ENCODE peak calls at places on chromosomes 2 and 18, in nine cellular contexts. D, C, J, V, M, A, G, B and Y are unnamed samples.

GRCh38 chr2:3523551-3524041 is 4.3 kb upstream of the ADI1 start:
- DNase-seq in C (peak), J (peak), A (no peak), M (no peak), D (no peak), B (no peak), V (no peak), G (no peak), Y (no peak)

GRCh38 chr2:159744363-159744762 is 32.1 kb downstream of the MARCHF7 start:
- DNase-seq in B (no peak), A (no peak), V (peak), C (peak), J (no peak), G (no peak), D (no peak), M (no peak), Y (no peak)

GRCh38 chr18:78208052-78208451 is 771.6 kb upstream of the SALL3 start:
- DNase-seq in V (no peak), A (no peak), M (no peak), J (no peak), B (no peak), G (no peak), C (no peak), D (no peak), Y (no peak)

GRCh38 chr2:177147093-177147694 is 65.4 kb upstream of the HNRNPA3 start:
- DNase-seq in D (peak), G (no peak), J (peak), A (peak), C (peak), V (peak), M (peak), B (peak), Y (peak)

GRCh38 chr2:179222076-179222475 is 42.6 kb downstream of the SESTD1 start:
- DNase-seq in C (no peak), V (no peak), M (no peak), G (no peak), B (no peak), J (no peak), A (no peak), D (no peak), Y (no peak)

GRCh38 chr18:43970656-43971055 is 693.4 kb upstream of the SYT4 start:
- DNase-seq in B (no peak), C (no peak), J (peak), A (no peak), D (no peak), M (no peak), G (no peak), V (no peak), Y (peak)

GRCh38 chr18:8747440-8747937 is 42.1 kb downstream of the MTCL1 start:
- DNase-seq in B (no peak), M (no peak), A (no peak), C (peak), G (no peak), D (no peak), J (peak), V (no peak), Y (peak)

GRCh38 chr2:44548221-44549098 is 186.7 kb downstream of the CAMKMT start:
- DNase-seq in A (no peak), C (no peak), V (no peak), B (no peak), D (no peak), J (peak), M (no peak), G (no peak), Y (no peak)

GRCh38 chr18:44852818-44853217 is 172.1 kb downstream of the SETBP1 start:
- DNase-seq in G (no peak), B (peak), J (peak), M (no peak), V (no peak), C (no peak), A (no peak), D (no peak), Y (no peak)

GRCh38 chr18:49371786-49372185 is 88.7 kb downstream of the DYM start:
- DNase-seq in J (no peak), D (no peak), C (no peak), B (no peak), A (no peak), M (no peak), V (no peak), G (no peak), Y (peak)

GRCh38 chr18:10076502-10077030 is 162.8 kb downstream of the VAPA start:
- DNase-seq in M (no peak), A (no peak), B (no peak), C (no peak), D (no peak), V (no peak), G (peak), J (no peak), Y (no peak)

GRCh38 chr2:25251461-25252273 is 83.3 kb upstream of the POMC start:
- DNase-seq in V (peak), M (peak), G (peak), D (peak), A (peak), J (peak), C (peak), B (no peak), Y (no peak)

GRCh38 chr2:108909275-108909823 is 79.7 kb downstream of the EDAR start:
- DNase-seq in D (no peak), G (no peak), V (no peak), J (no peak), C (no peak), M (no peak), A (no peak), B (no peak), Y (no peak)

GRCh38 chr18:62621546-62621945 is 93.8 kb upstream of the PHLPP1 start:
- DNase-seq in J (no peak), A (no peak), D (no peak), V (no peak), C (peak), B (no peak), G (no peak), M (no peak), Y (no peak)

GRCh38 chr18:34709631-34710429 is at the start of gene DTNA:
- DNase-seq in G (no peak), J (peak), D (no peak), A (no peak), B (no peak), C (peak), M (no peak), V (no peak), Y (peak)

GRCh38 chr2:105384216-105384615 is 14.6 kb downstream of the FHL2 start:
- DNase-seq in B (no peak), A (no peak), G (no peak), V (no peak), M (no peak), J (no peak), D (no peak), C (no peak), Y (no peak)

GRCh38 chr2:48483506-48483905 is 46.4 kb upstream of the STON1 start:
- DNase-seq in V (no peak), C (no peak), B (no peak), J (peak), G (no peak), M (no peak), A (no peak), D (no peak), Y (no peak)

GRCh38 chr2:109199790-109200189 is 70.8 kb downstream of the SH3RF3 start:
- DNase-seq in A (no peak), B (no peak), V (no peak), J (no peak), C (no peak), M (no peak), D (no peak), G (no peak), Y (no peak)

GRCh38 chr2:239690651-239691631 is 290.1 kb upstream of the HDAC4 start:
- DNase-seq in J (no peak), C (no peak), M (no peak), D (no peak), V (no peak), A (peak), B (no peak), G (peak), Y (no peak)

GRCh38 chr2:117875786-117876185 is 61.3 kb downstream of the DDX18 start:
- DNase-seq in B (no peak), J (no peak), G (no peak), A (no peak), D (no peak), V (no peak), M (no peak), C (no peak), Y (no peak)

GRCh38 chr2:238970553-238971081 is 122.7 kb downstream of the TWIST2 start:
- DNase-seq in C (peak), B (no peak), M (peak), G (peak), J (peak), V (peak), A (no peak), D (peak), Y (no peak)

GRCh38 chr18:23551978-23552377 is 34.3 kb downstream of the NPC1 start:
- DNase-seq in B (no peak), D (no peak), G (no peak), V (no peak), A (no peak), J (no peak), M (no peak), C (no peak), Y (no peak)

GRCh38 chr2:216626168-216626874 is 6.9 kb upstream of the IGFBP2 start:
- DNase-seq in V (no peak), M (no peak), A (no peak), B (no peak), J (no peak), G (no peak), D (no peak), C (no peak), Y (no peak)

GRCh38 chr2:218894168-218895157 is 13.8 kb downstream of the WNT10A start:
- DNase-seq in J (no peak), C (no peak), A (no peak), V (no peak), B (no peak), G (no peak), M (no peak), D (no peak), Y (no peak)

GRCh38 chr2:795245-796041 is 118.2 kb upstream of the TMEM18 start:
- DNase-seq in G (no peak), B (no peak), M (no peak), A (no peak), D (no peak), V (no peak), J (no peak), C (no peak), Y (no peak)